ENCODE peak calls at places on chromosomes 13 and 19, in six cellular contexts. U is astrocyte, F is prostate gland, Y is HCT116, O is uterus, P is substantia nigra. H is an unnamed sample.

GRCh38 chr13:74891610-74892009 is 590.4 kb downstream of the TBC1D4 start:
- DNase-seq in P (no peak), F (peak; percentile 57), O (no peak), U (peak; percentile 28), Y (no peak), H (peak; percentile 52)

GRCh38 chr13:100491164-100491847 is 97.3 kb downstream of the GGACT start:
- DNase-seq in P (peak; percentile 5), Y (no peak), U (peak; percentile 74), O (peak; percentile 56), F (no peak), H (no peak)

GRCh38 chr13:88014527-88014926 is 343.4 kb downstream of the SLITRK5 start:
- DNase-seq in F (no peak), P (no peak), O (no peak), Y (no peak), U (no peak), H (no peak)

GRCh38 chr13:109781384-109782065 is 4.9 kb downstream of the IRS2 start:
- DNase-seq in O (peak; percentile 20), Y (no peak), F (no peak), P (no peak), U (no peak), H (no peak)

GRCh38 chr19:35076657-35077056 is 35.1 kb downstream of the HPN start:
- DNase-seq in P (no peak), Y (no peak), O (no peak), U (no peak), F (no peak), H (no peak)

GRCh38 chr19:23698711-23699520 is 11.9 kb upstream of the ZNF675 start:
- DNase-seq in P (no peak), U (no peak), Y (no peak), O (no peak), F (no peak), H (peak; percentile 66)

GRCh38 chr13:23531446-23531845 is 38.8 kb upstream of the TNFRSF19 start:
- DNase-seq in O (no peak), F (no peak), U (no peak), Y (no peak), P (no peak), H (no peak)

GRCh38 chr13:53191091-53191490 is 162.5 kb downstream of the OLFM4 start:
- DNase-seq in P (no peak), U (peak; percentile 1), F (no peak), O (no peak), Y (no peak), H (peak; percentile 68)

GRCh38 chr13:34340534-34340933 is 522.6 kb downstream of the RFC3 start:
- DNase-seq in F (no peak), P (no peak), Y (no peak), O (no peak), U (no peak), H (peak; percentile 77)

GRCh38 chr19:33273881-33274662 is 28.3 kb downstream of the CEBPA start:
- DNase-seq in Y (peak; percentile 24), P (no peak), O (peak; percentile 68), F (peak; percentile 77), U (peak; percentile 87), H (peak; percentile 83)

GRCh38 chr19:7932930-7933300 is 7.0 kb upstream of the CTXN1 start:
- DNase-seq in U (no peak), Y (no peak), P (no peak), F (no peak), O (no peak), H (no peak)

GRCh38 chr13:98992355-98992754 is 14.5 kb upstream of the DOCK9 start:
- DNase-seq in P (no peak), O (no peak), F (no peak), Y (no peak), U (peak; percentile 18), H (peak; percentile 93)

GRCh38 chr13:33134213-33134612 is 118.0 kb downstream of the KL start:
- DNase-seq in F (no peak), Y (no peak), P (no peak), O (no peak), U (no peak), H (no peak)

GRCh38 chr13:63680704-63681103 is 2265.1 kb upstream of the PCDH20 start:
- DNase-seq in F (no peak), Y (no peak), P (no peak), O (no peak), U (no peak), H (no peak)

GRCh38 chr19:42290523-42291436 is 11.2 kb upstream of the PRR19 start:
- DNase-seq in F (no peak), O (peak; percentile 28), Y (no peak), U (no peak), P (no peak), H (no peak)

GRCh38 chr13:74062933-74063332 is 71.3 kb downstream of the KLF12 start:
- DNase-seq in O (peak; percentile 49), F (no peak), P (no peak), Y (no peak), U (peak; percentile 79), H (no peak)

DNA sequence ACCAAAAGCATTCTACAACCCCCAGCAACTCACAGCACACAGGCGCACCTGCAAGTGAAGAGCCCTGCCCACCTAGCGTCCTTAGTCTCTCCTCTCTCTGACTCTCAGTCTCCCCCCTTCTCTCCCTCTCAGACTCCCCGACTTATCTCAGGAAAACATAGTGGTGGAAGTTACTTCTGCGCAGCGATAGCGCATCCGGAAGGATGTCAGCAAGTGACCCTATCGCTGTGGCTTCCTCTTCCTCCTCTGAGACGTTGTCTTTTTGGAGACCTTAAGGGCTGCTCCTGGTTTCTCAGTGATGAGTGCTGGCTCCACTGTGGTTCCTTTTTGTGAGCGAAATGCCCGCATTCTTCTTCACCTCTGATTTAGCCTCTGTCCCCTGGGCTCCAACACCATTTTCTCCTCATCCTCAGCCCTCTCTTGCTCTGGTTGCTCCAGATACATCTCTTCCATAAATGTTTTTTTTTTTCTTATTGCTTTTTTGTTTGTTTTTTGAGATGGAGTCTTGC is 1.4 kb upstream of the YIF1B start:
- DNase-seq in Y (no peak), O (no peak), F (no peak), P (no peak), U (no peak), H (no peak)
- H3K27ac ChIP-seq in Y (no peak overlapping the region), O (no peak overlapping the region), F (no peak overlapping the region), P (peak overlapping the region; percentile 23), U (no peak overlapping the region), H (no peak overlapping the region)

DNA sequence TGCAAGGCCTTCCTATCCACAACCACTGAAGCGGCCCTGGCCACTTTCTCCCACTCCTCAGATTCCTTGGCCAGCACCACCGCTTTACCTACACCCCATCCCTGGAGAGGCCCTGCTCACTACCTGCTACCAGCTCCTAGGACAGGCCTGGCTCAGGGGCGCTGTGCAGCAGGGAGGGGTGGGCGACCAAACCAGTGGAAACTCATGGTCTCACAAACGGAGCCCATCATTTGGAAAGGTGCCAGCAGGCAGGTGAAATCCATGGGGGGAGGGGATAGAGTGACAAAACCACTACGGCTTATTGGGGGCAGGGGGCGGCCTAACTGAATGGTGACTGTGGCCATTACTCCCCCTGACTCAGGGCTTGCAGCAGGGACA is 27.6 kb downstream of the C19orf47 start:
- DNase-seq in F (no peak), Y (no peak), P (no peak), U (no peak), O (no peak), H (no peak)
- H3K27ac ChIP-seq in F (no peak overlapping the region), Y (no peak overlapping the region), P (no peak overlapping the region), U (no peak overlapping the region), O (no peak overlapping the region), H (no peak overlapping the region)

GRCh38 chr19:47323872-47324271 is 8.1 kb upstream of the C5AR2 start:
- DNase-seq in O (no peak), U (no peak), Y (no peak), F (no peak), P (no peak), H (no peak)
- H3K27ac ChIP-seq in O (no peak overlapping the region), U (no peak overlapping the region), Y (no peak overlapping the region), F (no peak overlapping the region), P (peak overlapping the region; percentile 71), H (no peak overlapping the region)

DNA sequence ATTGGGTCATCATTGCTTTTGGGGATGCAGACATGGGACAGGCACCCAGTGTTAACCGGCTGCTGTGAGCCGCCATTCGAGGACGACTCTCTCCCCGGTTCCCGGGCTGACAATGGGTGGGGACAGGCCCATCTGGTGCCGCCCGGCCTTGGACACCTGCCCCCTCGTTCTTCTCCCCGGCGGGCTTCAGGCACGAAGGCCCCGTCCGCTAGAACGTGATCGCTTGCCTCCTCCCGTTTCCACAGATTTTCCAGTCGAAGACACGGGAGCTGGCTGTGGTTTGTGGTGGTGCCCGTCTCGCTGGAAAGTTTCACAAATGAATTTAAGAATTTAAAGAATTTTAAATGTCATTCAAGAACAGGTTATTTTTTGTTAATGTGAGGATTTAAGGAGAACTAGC is 2.0 kb downstream of the PALM start:
- DNase-seq in U (peak; percentile 51), P (no peak), Y (no peak), O (no peak), F (no peak), H (no peak)
- H3K27ac ChIP-seq in U (no peak overlapping the region), P (no peak overlapping the region), Y (no peak overlapping the region), O (peak overlapping the region; percentile 88), F (peak overlapping the region; percentile 77), H (no peak overlapping the region)

GRCh38 chr19:522726-523125 is 8.8 kb upstream of the CDC34 start:
- DNase-seq in P (no peak), Y (no peak), O (no peak), F (no peak), U (no peak), H (no peak)

GRCh38 chr19:519449-519865 is 12.1 kb upstream of the CDC34 start:
- DNase-seq in F (no peak), U (no peak), Y (no peak), O (no peak), P (no peak), H (no peak)

GRCh38 chr19:516884-517424 is 9.7 kb downstream of the TPGS1 start:
- DNase-seq in P (no peak), U (no peak), Y (no peak), F (no peak), O (no peak), H (no peak)

GRCh38 chr19:517721-518136 is 10.4 kb downstream of the TPGS1 start:
- DNase-seq in Y (no peak), F (no peak), O (no peak), U (no peak), P (no peak), H (no peak)

GRCh38 chr19:518292-519231 is 11.3 kb downstream of the TPGS1 start:
- DNase-seq in U (no peak), Y (no peak), F (no peak), P (no peak), O (no peak), H (no peak)
- H3K27ac ChIP-seq in U (no peak overlapping the region), Y (no peak overlapping the region), F (no peak overlapping the region), P (no peak overlapping the region), O (peak overlapping the region; percentile 30), H (no peak overlapping the region)

H was measured in foreskin keratinocyte.